ENCODE peak calls at places on chromosomes 7 and 10, in six cellular contexts. I, W, D, N, Z and E are unnamed samples.

GRCh38 chr7:155983176-155983815 is 171.0 kb upstream of the SHH start:
- DNase-seq in W (no peak), D (no peak), N (no peak), Z (no peak), I (no peak), E (no peak)

GRCh38 chr10:132355754-132356153 is 23.8 kb downstream of the LRRC27 start:
- DNase-seq in I (no peak), N (no peak), Z (no peak), W (no peak), D (no peak), E (no peak)

GRCh38 chr7:1290262-1291039 is 57.8 kb downstream of the UNCX start:
- DNase-seq in I (peak; percentile 7), W (peak; percentile 82), D (peak; percentile 73), N (no peak), Z (no peak), E (no peak)

GRCh38 chr10:114043532-114044250 is at the start of gene ADRB1:
- DNase-seq in I (no peak), Z (no peak), N (peak; percentile 73), W (peak; percentile 77), D (peak; percentile 88), E (peak; percentile 58)

GRCh38 chr7:122200888-122201287 is 56.8 kb upstream of the AASS start:
- DNase-seq in Z (no peak), N (no peak), W (no peak), D (no peak), I (no peak), E (no peak)

GRCh38 chr10:78981970-78982281 is 86.8 kb upstream of the ZMIZ1 start:
- DNase-seq in I (no peak), D (no peak), W (no peak), N (peak; percentile 75), Z (no peak), E (no peak)

GRCh38 chr10:35426657-35427056 is 90.3 kb downstream of the CCNY start:
- DNase-seq in D (no peak), Z (no peak), I (no peak), N (no peak), W (no peak), E (no peak)

GRCh38 chr10:9331583-9332008 is 1277.1 kb downstream of the GATA3 start:
- DNase-seq in I (no peak), W (no peak), D (no peak), N (peak; percentile 46), Z (peak; percentile 60), E (no peak)

GRCh38 chr10:30736685-30737232 is 107.2 kb upstream of the LYZL2 start:
- DNase-seq in W (no peak), D (no peak), Z (peak; percentile 100), N (peak; percentile 99), I (no peak), E (peak; percentile 63)

GRCh38 chr7:55132890-55133551 is 114.2 kb downstream of the EGFR start:
- DNase-seq in D (no peak), I (no peak), W (no peak), N (peak; percentile 100), Z (peak; percentile 100), E (peak; percentile 98)

GRCh38 chr10:43047288-43047970 is 29.4 kb upstream of the RET start:
- DNase-seq in D (no peak), I (no peak), Z (no peak), W (no peak), N (no peak), E (no peak)

GRCh38 chr10:129470103-129470851 is 3.2 kb downstream of the MGMT start:
- DNase-seq in W (no peak), Z (no peak), I (no peak), D (no peak), N (no peak), E (no peak)

GRCh38 chr10:84179059-84179710 is 5.6 kb downstream of the GPR15LG start:
- DNase-seq in D (no peak), N (peak; percentile 11), I (no peak), W (peak; percentile 36), Z (peak; percentile 36), E (no peak)

GRCh38 chr10:127720142-127720541 is 16.8 kb upstream of the FOXI2 start:
- DNase-seq in W (no peak), I (no peak), Z (no peak), D (no peak), N (no peak), E (no peak)

GRCh38 chr7:29277436-29278215 is 83.1 kb downstream of the CHN2 start:
- DNase-seq in N (no peak), I (no peak), W (no peak), D (no peak), Z (no peak), E (no peak)

GRCh38 chr7:17038783-17039170 is 157.0 kb upstream of the AGR3 start:
- DNase-seq in W (no peak), N (no peak), D (no peak), I (no peak), Z (no peak), E (peak; percentile 30)

GRCh38 chr10:96833220-96834001 is 1.3 kb downstream of the LCOR start:
- DNase-seq in Z (no peak), D (peak; percentile 34), N (peak; percentile 37), W (peak; percentile 39), I (no peak), E (no peak)

GRCh38 chr10:3935141-3935540 is 150.1 kb upstream of the KLF6 start:
- DNase-seq in N (peak; percentile 15), I (peak; percentile 77), W (no peak), Z (peak; percentile 38), D (no peak), E (no peak)

GRCh38 chr7:1969459-1970284 is 263.1 kb downstream of the MAD1L1 start:
- DNase-seq in Z (no peak), W (no peak), I (no peak), D (no peak), N (no peak), E (no peak)

GRCh38 chr10:110815354-110816004 is 56.2 kb upstream of the PDCD4 start:
- DNase-seq in D (no peak), I (no peak), N (no peak), W (no peak), Z (no peak), E (no peak)

GRCh38 chr10:99532687-99533495 is at the start of gene NKX2-3:
- DNase-seq in N (peak; percentile 80), Z (peak; percentile 33), D (no peak), I (peak; percentile 56), W (no peak), E (no peak)

GRCh38 chr7:30524545-30524944 is 19.9 kb upstream of the GGCT start:
- DNase-seq in W (no peak), D (no peak), N (no peak), Z (no peak), I (no peak), E (no peak)

GRCh38 chr10:42974693-42975002 is 102.2 kb upstream of the RET start:
- DNase-seq in I (no peak), N (no peak), Z (no peak), D (no peak), W (no peak), E (no peak)

GRCh38 chr10:119595715-119596515 is 849 bp downstream of the TIAL1 start:
- DNase-seq in I (peak; percentile 64), D (peak; percentile 50), N (peak; percentile 16), Z (peak; percentile 20), W (peak; percentile 26), E (no peak)

GRCh38 chr7:88309845-88310244 is 3.2 kb upstream of the STEAP4 start:
- DNase-seq in I (no peak), N (no peak), Z (no peak), D (no peak), W (no peak), E (no peak)

GRCh38 chr10:49186613-49187012 is 1.6 kb downstream of the TMEM273 start:
- DNase-seq in I (no peak), N (no peak), Z (no peak), W (no peak), D (no peak), E (no peak)

GRCh38 chr7:98810166-98810802 is 59.5 kb downstream of the TMEM130 start:
- DNase-seq in Z (no peak), I (no peak), N (no peak), D (peak; percentile 16), W (peak; percentile 8), E (no peak)

GRCh38 chr7:148982596-148983219 is 45.6 kb downstream of the PDIA4 start:
- DNase-seq in D (peak; percentile 33), N (peak; percentile 23), Z (peak; percentile 21), I (no peak), W (peak; percentile 77), E (no peak)

GRCh38 chr7:99201027-99201426 is 6.9 kb downstream of the KPNA7 start:
- DNase-seq in N (peak; percentile 63), W (no peak), D (no peak), I (no peak), Z (peak; percentile 93), E (peak; percentile 77)

GRCh38 chr7:107186242-107186641 is 17.4 kb downstream of the HBP1 start:
- DNase-seq in I (no peak), D (no peak), W (no peak), Z (no peak), N (no peak), E (no peak)

GRCh38 chr7:101594790-101595189 is 34.3 kb downstream of the MYL10 start:
- DNase-seq in D (no peak), Z (no peak), N (no peak), W (no peak), I (no peak), E (no peak)

GRCh38 chr10:86071145-86071544 is 295.4 kb downstream of the GRID1 start:
- DNase-seq in D (no peak), Z (no peak), I (no peak), W (no peak), N (no peak), E (no peak)